ENCODE peak calls at places on chromosome 16, in nine cellular contexts. W is H1, A is GM23338, B is prostate gland, X is SK-N-SH, U is breast epithelium, S is transverse colon, T is stomach, N is upper lobe of left lung. K is an unnamed sample.

GRCh38 chr16:57412584-57412983 is 8.0 kb downstream of the CCL17 start:
- DNase-seq in W (no peak), A (no peak), B (no peak), X (no peak), U (no peak), S (no peak), T (no peak), N (no peak), K (no peak)

GRCh38 chr16:67170168-67170947 is at the start of gene NOL3:
- DNase-seq in W (no peak), A (peak), B (peak), X (peak), U (peak), S (peak), T (peak), N (peak), K (peak)

GRCh38 chr16:1494711-1495110 is 1.6 kb downstream of the TELO2 start:
- DNase-seq in W (no peak), A (no peak), B (no peak), X (no peak), U (no peak), S (no peak), T (no peak), N (no peak), K (no peak)

GRCh38 chr16:21611178-21611545 is 11.8 kb downstream of the METTL9 start:
- DNase-seq in W (no peak), A (no peak), B (no peak), X (no peak), U (no peak), S (no peak), T (no peak), N (no peak), K (no peak)

GRCh38 chr16:51150159-51150893 is 744 bp downstream of the SALL1 start:
- DNase-seq in W (no peak), A (peak), B (no peak), X (peak), U (no peak), S (no peak), T (no peak), N (no peak), K (no peak)

GRCh38 chr16:54930034-54930938 is at the start of gene IRX5:
- DNase-seq in W (peak), A (peak), B (peak), X (peak), U (peak), S (peak), T (peak), N (peak), K (peak)

GRCh38 chr16:49858200-49859129 is 2.6 kb upstream of the ZNF423 start:
- DNase-seq in W (no peak), A (peak), B (no peak), X (peak), U (no peak), S (peak), T (no peak), N (no peak), K (peak)

GRCh38 chr16:90008708-90009145 is 10.5 kb downstream of the DBNDD1 start:
- DNase-seq in W (no peak), A (no peak), B (no peak), X (no peak), U (no peak), S (peak), T (no peak), N (no peak), K (no peak)

GRCh38 chr16:2782583-2783351 is 4.6 kb downstream of the PRSS33 start:
- DNase-seq in W (no peak), A (peak), B (no peak), X (no peak), U (no peak), S (peak), T (no peak), N (no peak), K (no peak)

GRCh38 chr16:82735176-82735575 is 108.4 kb downstream of the CDH13 start:
- DNase-seq in W (no peak), A (no peak), B (no peak), X (no peak), U (no peak), S (no peak), T (no peak), N (no peak), K (no peak)

GRCh38 chr16:81608515-81609209 is 164.1 kb downstream of the CMIP start:
- DNase-seq in W (no peak), A (no peak), B (no peak), X (no peak), U (no peak), S (no peak), T (no peak), N (no peak), K (no peak)

DNA sequence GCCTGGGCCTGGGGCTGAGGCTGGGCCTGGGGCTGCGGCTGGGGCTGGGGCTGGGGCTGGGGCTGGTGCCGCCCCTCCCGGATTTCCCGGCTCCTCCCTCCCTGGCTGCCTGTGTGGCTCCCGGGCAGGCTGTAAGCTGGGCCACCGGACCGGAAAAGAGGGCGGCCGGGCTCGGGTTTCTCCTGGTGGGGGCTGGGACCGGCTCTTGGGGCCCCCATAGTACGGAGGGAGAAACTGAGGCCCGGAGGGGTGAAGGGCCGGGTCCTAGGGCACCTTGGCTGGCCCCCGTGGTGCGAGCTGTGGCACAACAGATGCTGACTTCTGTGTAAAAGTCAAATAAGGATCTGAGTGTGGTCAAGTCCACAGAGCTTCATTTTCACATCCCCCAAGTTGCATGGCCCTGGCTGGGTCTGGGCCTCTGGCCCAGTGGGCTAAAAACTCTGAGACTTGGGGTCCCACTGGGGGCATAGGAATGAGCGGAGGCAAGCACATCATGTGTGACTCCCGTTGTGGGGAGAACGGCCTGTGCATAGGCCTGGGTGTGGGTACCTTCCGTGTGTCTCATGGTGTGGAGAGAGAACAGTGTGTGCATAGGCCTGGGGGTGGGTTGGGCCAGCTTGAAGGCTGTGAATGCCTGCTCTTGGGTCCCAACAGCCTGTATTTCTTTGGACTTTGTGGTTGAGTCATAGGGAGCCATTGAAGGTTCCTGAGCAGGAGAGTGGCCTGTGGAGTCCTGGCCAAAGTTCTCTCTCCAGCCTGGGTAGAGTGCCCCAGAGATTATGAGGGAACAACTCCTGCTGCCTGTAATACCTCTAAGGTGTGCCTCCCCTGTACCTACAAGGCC is 123.9 kb upstream of the CIBAR2 start:
- DNase-seq in W (no peak), A (no peak), B (no peak), X (no peak), U (no peak), S (no peak), T (peak), N (no peak), K (peak)
- TF ChIP-seq POLR2AphosphoS5 in W (no peak), A (no peak), B (no peak), X (no peak), U (no peak), S (no peak), T (no peak), N (no peak), K (no peak)

GRCh38 chr16:14564323-14564722 is 65.7 kb downstream of the PARN start:
- DNase-seq in W (no peak), A (peak), B (no peak), X (no peak), U (no peak), S (peak), T (peak), N (no peak), K (peak)

GRCh38 chr16:14559809-14560227 is 70.2 kb downstream of the PARN start:
- DNase-seq in W (no peak), A (no peak), B (peak), X (no peak), U (no peak), S (peak), T (peak), N (peak), K (no peak)

GRCh38 chr16:14562691-14563491 is 67.2 kb downstream of the PARN start:
- DNase-seq in W (no peak), A (peak), B (peak), X (no peak), U (no peak), S (peak), T (peak), N (peak), K (no peak)

GRCh38 chr16:14564881-14565687 is 65.0 kb downstream of the PARN start:
- DNase-seq in W (no peak), A (no peak), B (peak), X (no peak), U (no peak), S (no peak), T (no peak), N (no peak), K (peak)

DNA sequence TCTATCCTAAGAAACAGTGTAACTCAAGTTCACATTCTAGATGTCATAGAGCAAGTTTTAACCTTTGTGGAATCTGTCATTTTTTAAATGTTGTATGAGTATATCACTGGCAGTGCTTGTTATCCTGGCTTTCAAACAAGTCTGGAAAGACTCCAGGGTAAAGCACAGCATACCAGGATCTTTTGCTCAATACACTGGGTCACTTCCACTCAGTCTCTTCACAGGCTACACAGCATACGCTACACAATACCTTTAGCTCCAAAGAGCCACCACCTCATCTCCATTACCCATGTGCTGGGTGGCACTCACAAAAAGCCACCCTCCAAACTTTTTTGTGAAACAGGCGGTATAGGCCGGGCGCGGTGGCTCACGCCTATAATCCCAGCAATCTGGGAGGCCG is 69.5 kb downstream of the PARN start:
- DNase-seq in W (no peak), A (no peak), B (peak), X (no peak), U (no peak), S (no peak), T (no peak), N (no peak), K (no peak)
- TF ChIP-seq POLR2AphosphoS5 in W (no peak), A (no peak), B (no peak), X (no peak), U (no peak), S (no peak), T (no peak), N (no peak), K (no peak)

DNA sequence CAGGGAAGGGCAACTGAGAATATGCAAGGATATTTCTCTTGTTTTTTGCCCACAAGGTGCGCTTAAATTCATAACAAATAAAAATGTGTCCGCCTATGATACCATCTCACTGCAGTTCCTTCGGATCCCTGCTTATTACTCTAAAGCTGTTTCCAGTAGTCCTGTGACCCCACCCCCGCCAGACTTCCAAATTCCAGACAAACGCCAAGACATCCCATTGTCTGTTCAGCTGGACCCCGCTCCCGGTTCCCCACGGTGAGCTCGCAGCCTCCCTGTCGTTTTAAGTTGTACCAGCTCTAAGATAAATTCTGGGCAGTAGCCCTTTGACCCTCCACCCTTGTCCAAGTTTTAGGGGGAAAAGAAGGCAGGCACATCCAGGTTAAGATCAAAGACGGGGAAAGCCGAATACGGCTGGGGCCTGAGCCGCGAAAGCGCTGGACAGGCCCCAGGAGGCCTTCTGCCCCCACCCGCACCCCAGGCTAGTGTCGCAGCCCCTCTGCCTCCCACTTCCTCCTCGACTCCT is 614 bp downstream of the ARL6IP1 start:
- DNase-seq in W (no peak), A (peak), B (no peak), X (no peak), U (no peak), S (peak), T (no peak), N (no peak), K (peak)
- TF ChIP-seq POLR2AphosphoS5 in W (no peak), A (no peak), B (no peak), X (no peak), U (no peak), S (no peak), T (no peak), N (no peak), K (no peak)

GRCh38 chr16:30378236-30379164 is 3.9 kb downstream of the SEPTIN1 start:
- DNase-seq in W (peak), A (peak), B (peak), X (peak), U (peak), S (peak), T (peak), N (peak), K (peak)
- TF ChIP-seq POLR2AphosphoS5 in W (peak), A (peak), B (peak), X (peak), U (peak), S (peak), T (no peak), N (peak), K (no peak)

GRCh38 chr16:23504076-23504452 is 6.2 kb downstream of the GGA2 start:
- DNase-seq in W (no peak), A (no peak), B (peak), X (no peak), U (peak), S (no peak), T (no peak), N (peak), K (no peak)

GRCh38 chr16:23505942-23506605 is 4.2 kb downstream of the GGA2 start:
- DNase-seq in W (no peak), A (no peak), B (no peak), X (no peak), U (no peak), S (no peak), T (no peak), N (no peak), K (no peak)

GRCh38 chr16:23506606-23506994 is 3.7 kb downstream of the GGA2 start:
- DNase-seq in W (no peak), A (no peak), B (no peak), X (no peak), U (no peak), S (no peak), T (no peak), N (no peak), K (no peak)

GRCh38 chr16:23505180-23505665 is 5.1 kb downstream of the GGA2 start:
- DNase-seq in W (no peak), A (no peak), B (no peak), X (no peak), U (no peak), S (no peak), T (no peak), N (no peak), K (no peak)

GRCh38 chr16:23504453-23505179 is 5.7 kb downstream of the GGA2 start:
- DNase-seq in W (no peak), A (peak), B (no peak), X (peak), U (peak), S (peak), T (peak), N (peak), K (peak)
- TF ChIP-seq POLR2AphosphoS5 in W (no peak), A (no peak), B (no peak), X (no peak), U (peak), S (peak), T (no peak), N (peak), K (peak)